ENCODE peak calls at places on chromosomes 16 and 17, in ten cellular contexts. One of them, this sample, is unnamed.

GRCh38 chr16:26177438-26177837 is 485.7 kb downstream of the HS3ST4 start:
- DNase-seq in PC-3: no peak
- DNase-seq in MCF 10A: no peak
- DNase-seq in HFFc6: no peak
- DNase-seq in GM13976: no peak
- DNase-seq in upper lobe of right lung: no peak
- DNase-seq in IMR-90: no peak
- DNase-seq in sigmoid colon: no peak
- DNase-seq in omental fat pad: no peak
- DNase-seq in GM12878: no peak
- DNase-seq in this sample: no peak

GRCh38 chr16:78448658-78449327 is 349.3 kb downstream of the WWOX start:
- DNase-seq in GM13976: no peak
- DNase-seq in upper lobe of right lung: no peak
- DNase-seq in PC-3: no peak
- DNase-seq in omental fat pad: no peak
- DNase-seq in MCF 10A: no peak
- DNase-seq in IMR-90: no peak
- DNase-seq in GM12878: no peak
- DNase-seq in sigmoid colon: no peak
- DNase-seq in HFFc6: no peak
- DNase-seq in this sample: no peak

GRCh38 chr17:79808763-79809529 is 12.1 kb upstream of the CBX8 start:
- DNase-seq in MCF 10A: peak
- DNase-seq in GM13976: no peak
- DNase-seq in upper lobe of right lung: no peak
- DNase-seq in HFFc6: no peak
- DNase-seq in GM12878: no peak
- DNase-seq in sigmoid colon: no peak
- DNase-seq in IMR-90: no peak
- DNase-seq in PC-3: peak
- DNase-seq in omental fat pad: no peak
- DNase-seq in this sample: no peak

GRCh38 chr16:13873835-13874438 is 46.0 kb upstream of the ERCC4 start:
- DNase-seq in upper lobe of right lung: no peak
- DNase-seq in MCF 10A: peak
- DNase-seq in sigmoid colon: no peak
- DNase-seq in GM12878: no peak
- DNase-seq in HFFc6: no peak
- DNase-seq in GM13976: no peak
- DNase-seq in IMR-90: peak
- DNase-seq in omental fat pad: no peak
- DNase-seq in PC-3: peak
- DNase-seq in this sample: no peak

GRCh38 chr16:79887541-79888540 is 287.3 kb upstream of the MAF start:
- DNase-seq in HFFc6: no peak
- DNase-seq in GM12878: no peak
- DNase-seq in MCF 10A: no peak
- DNase-seq in upper lobe of right lung: no peak
- DNase-seq in PC-3: no peak
- DNase-seq in IMR-90: no peak
- DNase-seq in GM13976: no peak
- DNase-seq in sigmoid colon: no peak
- DNase-seq in omental fat pad: no peak
- DNase-seq in this sample: no peak

GRCh38 chr17:81541123-81541522 is 11.0 kb downstream of the FAAP100 start:
- DNase-seq in PC-3: no peak
- DNase-seq in GM13976: no peak
- DNase-seq in GM12878: no peak
- DNase-seq in HFFc6: no peak
- DNase-seq in MCF 10A: no peak
- DNase-seq in sigmoid colon: no peak
- DNase-seq in IMR-90: no peak
- DNase-seq in upper lobe of right lung: no peak
- DNase-seq in omental fat pad: no peak
- DNase-seq in this sample: no peak

GRCh38 chr17:7969434-7969833 is 33.0 kb upstream of the GUCY2D start:
- DNase-seq in IMR-90: no peak
- DNase-seq in HFFc6: no peak
- DNase-seq in GM12878: no peak
- DNase-seq in PC-3: no peak
- DNase-seq in MCF 10A: peak
- DNase-seq in upper lobe of right lung: no peak
- DNase-seq in sigmoid colon: peak
- DNase-seq in omental fat pad: no peak
- DNase-seq in GM13976: no peak
- DNase-seq in this sample: no peak

GRCh38 chr16:53952215-53953208 is 248.6 kb downstream of the FTO start:
- DNase-seq in GM12878: no peak
- DNase-seq in HFFc6: no peak
- DNase-seq in omental fat pad: no peak
- DNase-seq in MCF 10A: peak
- DNase-seq in IMR-90: peak
- DNase-seq in upper lobe of right lung: no peak
- DNase-seq in PC-3: no peak
- DNase-seq in sigmoid colon: no peak
- DNase-seq in GM13976: no peak
- DNase-seq in this sample: no peak

GRCh38 chr16:70396209-70396904 is 42.5 kb downstream of the ST3GAL2 start:
- DNase-seq in upper lobe of right lung: no peak
- DNase-seq in omental fat pad: no peak
- DNase-seq in sigmoid colon: no peak
- DNase-seq in MCF 10A: no peak
- DNase-seq in HFFc6: peak
- DNase-seq in IMR-90: peak
- DNase-seq in GM12878: no peak
- DNase-seq in PC-3: no peak
- DNase-seq in GM13976: no peak
- DNase-seq in this sample: no peak

GRCh38 chr16:85699628-85700027 is 10.9 kb upstream of the GINS2 start:
- DNase-seq in PC-3: no peak
- DNase-seq in omental fat pad: no peak
- DNase-seq in sigmoid colon: no peak
- DNase-seq in upper lobe of right lung: no peak
- DNase-seq in HFFc6: peak
- DNase-seq in GM13976: no peak
- DNase-seq in IMR-90: peak
- DNase-seq in MCF 10A: peak
- DNase-seq in GM12878: no peak
- DNase-seq in this sample: no peak

GRCh38 chr17:65324977-65325376 is 187.8 kb downstream of the RGS9 start:
- DNase-seq in IMR-90: no peak
- DNase-seq in omental fat pad: no peak
- DNase-seq in PC-3: no peak
- DNase-seq in sigmoid colon: peak
- DNase-seq in HFFc6: no peak
- DNase-seq in GM12878: no peak
- DNase-seq in upper lobe of right lung: no peak
- DNase-seq in GM13976: no peak
- DNase-seq in MCF 10A: no peak
- DNase-seq in this sample: no peak

DNA sequence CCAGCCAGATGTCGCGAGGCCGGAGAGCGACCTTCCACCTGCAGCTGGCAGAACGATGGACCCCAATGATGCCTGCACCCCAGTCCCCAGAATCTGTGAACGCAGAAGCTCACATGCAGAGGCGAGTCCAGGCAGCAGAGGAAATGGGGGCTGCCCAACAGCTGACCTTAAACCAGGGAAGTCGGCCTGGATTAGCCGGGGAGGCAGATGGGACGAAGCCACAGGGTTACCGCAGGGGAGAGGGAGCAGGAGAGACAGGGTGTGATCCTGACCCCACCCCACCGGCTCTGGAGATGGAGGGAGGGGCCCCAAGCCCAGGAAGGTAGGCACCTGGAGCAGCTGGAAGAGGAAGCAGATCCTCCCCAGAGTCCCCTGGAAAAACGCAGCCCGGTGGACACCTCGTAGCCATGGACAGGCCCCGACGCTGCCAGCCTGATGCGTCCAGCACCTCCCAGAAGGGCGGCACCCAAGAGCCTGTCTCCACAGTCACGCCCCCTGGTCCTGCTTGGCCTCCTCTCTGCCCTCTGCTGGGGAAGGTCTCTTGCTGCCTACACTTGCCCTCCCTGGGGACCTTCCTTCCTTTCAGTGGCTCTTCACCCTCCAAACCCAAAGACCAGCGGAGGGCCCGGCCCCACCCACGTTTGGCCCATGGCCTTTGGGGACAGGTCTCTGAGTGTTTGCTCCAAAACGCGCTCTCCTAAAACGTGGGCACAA is 37.3 kb downstream of the PIEZO1 start:
- DNase-seq in MCF 10A: peak
- DNase-seq in omental fat pad: no peak
- DNase-seq in HFFc6: no peak
- DNase-seq in GM12878: no peak
- DNase-seq in IMR-90: no peak
- DNase-seq in PC-3: peak
- DNase-seq in GM13976: peak
- DNase-seq in sigmoid colon: no peak
- DNase-seq in upper lobe of right lung: no peak
- DNase-seq in this sample: no peak
- TF ChIP-seq CTCF in MCF 10A: peak
- TF ChIP-seq CTCF in omental fat pad: no peak
- TF ChIP-seq CTCF in HFFc6: peak
- TF ChIP-seq CTCF in GM12878: peak
- TF ChIP-seq CTCF in IMR-90: peak
- TF ChIP-seq CTCF in PC-3: peak
- TF ChIP-seq CTCF in GM13976: peak
- TF ChIP-seq CTCF in sigmoid colon: no peak
- TF ChIP-seq CTCF in upper lobe of right lung: peak
- TF ChIP-seq CTCF in this sample: peak

GRCh38 chr16:1941162-1941923 is 1.7 kb downstream of the MSRB1 start:
- DNase-seq in GM12878: no peak
- DNase-seq in MCF 10A: no peak
- DNase-seq in PC-3: no peak
- DNase-seq in sigmoid colon: no peak
- DNase-seq in GM13976: no peak
- DNase-seq in omental fat pad: no peak
- DNase-seq in HFFc6: no peak
- DNase-seq in upper lobe of right lung: no peak
- DNase-seq in IMR-90: no peak
- DNase-seq in this sample: no peak
- TF ChIP-seq CTCF in GM12878: no peak
- TF ChIP-seq CTCF in MCF 10A: no peak
- TF ChIP-seq CTCF in PC-3: peak
- TF ChIP-seq CTCF in sigmoid colon: no peak
- TF ChIP-seq CTCF in GM13976: no peak
- TF ChIP-seq CTCF in omental fat pad: no peak
- TF ChIP-seq CTCF in HFFc6: peak
- TF ChIP-seq CTCF in upper lobe of right lung: no peak
- TF ChIP-seq CTCF in IMR-90: peak
- TF ChIP-seq CTCF in this sample: no peak

GRCh38 chr16:69108905-69109252 is 3.4 kb downstream of the HAS3 start:
- DNase-seq in sigmoid colon: no peak
- DNase-seq in PC-3: no peak
- DNase-seq in IMR-90: no peak
- DNase-seq in MCF 10A: no peak
- DNase-seq in GM13976: no peak
- DNase-seq in upper lobe of right lung: peak
- DNase-seq in GM12878: no peak
- DNase-seq in omental fat pad: no peak
- DNase-seq in HFFc6: no peak
- DNase-seq in this sample: peak

GRCh38 chr16:69107311-69107962 is 2.0 kb downstream of the HAS3 start:
- DNase-seq in sigmoid colon: no peak
- DNase-seq in upper lobe of right lung: peak
- DNase-seq in MCF 10A: no peak
- DNase-seq in GM13976: no peak
- DNase-seq in IMR-90: no peak
- DNase-seq in PC-3: peak
- DNase-seq in GM12878: no peak
- DNase-seq in omental fat pad: no peak
- DNase-seq in HFFc6: no peak
- DNase-seq in this sample: no peak

GRCh38 chr16:69108069-69108904 is 2.8 kb downstream of the HAS3 start:
- DNase-seq in omental fat pad: no peak
- DNase-seq in GM12878: no peak
- DNase-seq in PC-3: peak
- DNase-seq in upper lobe of right lung: peak
- DNase-seq in IMR-90: no peak
- DNase-seq in MCF 10A: no peak
- DNase-seq in sigmoid colon: no peak
- DNase-seq in GM13976: no peak
- DNase-seq in HFFc6: no peak
- DNase-seq in this sample: peak

GRCh38 chr16:69106491-69107291 is 1.2 kb downstream of the HAS3 start:
- DNase-seq in omental fat pad: no peak
- DNase-seq in sigmoid colon: no peak
- DNase-seq in HFFc6: no peak
- DNase-seq in upper lobe of right lung: no peak
- DNase-seq in IMR-90: no peak
- DNase-seq in PC-3: no peak
- DNase-seq in GM12878: no peak
- DNase-seq in MCF 10A: peak
- DNase-seq in GM13976: peak
- DNase-seq in this sample: peak

DNA sequence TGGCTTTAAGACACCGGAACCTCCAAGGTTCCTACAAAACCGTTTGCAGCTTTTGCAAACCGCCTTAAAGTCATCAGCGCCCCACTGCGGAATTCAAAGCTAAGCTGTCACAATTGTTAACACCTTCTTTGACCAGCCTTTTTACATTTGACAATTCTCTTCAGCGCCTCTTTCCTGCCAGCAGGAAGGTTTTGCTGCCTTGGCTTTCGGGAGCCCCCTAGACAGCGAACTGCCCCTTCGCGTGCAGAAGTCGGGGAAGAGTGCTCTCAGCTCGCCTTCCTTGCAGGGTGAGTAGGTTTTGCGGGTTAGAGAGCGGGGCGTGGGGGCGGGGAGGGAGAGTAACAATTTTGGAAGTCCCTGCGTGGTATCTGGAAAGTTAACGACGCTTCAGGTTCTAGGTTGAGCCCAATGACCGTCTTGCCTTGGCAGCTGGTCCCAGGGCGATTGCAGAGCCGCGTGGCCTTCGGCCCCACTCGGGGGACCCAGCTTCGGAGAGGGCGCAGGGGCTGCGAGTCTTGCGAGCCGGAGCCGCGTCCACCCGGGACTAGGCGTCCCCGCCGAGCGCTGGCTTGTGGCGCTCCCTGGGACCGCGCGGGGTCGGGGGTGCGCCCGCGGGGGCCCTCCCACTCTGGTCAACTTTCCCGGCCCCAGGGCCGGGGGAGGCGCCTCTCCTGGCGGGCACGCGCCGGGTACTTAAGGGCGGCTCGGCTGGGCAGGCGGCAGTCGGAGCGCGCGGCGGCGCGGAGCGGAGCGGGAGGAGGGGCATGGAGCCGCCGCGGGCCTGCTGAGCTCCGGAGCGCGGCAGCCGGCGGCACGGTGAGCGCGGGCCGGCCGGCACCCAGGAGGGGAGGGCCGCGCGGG is at the start of gene HAS3:
- DNase-seq in IMR-90: peak
- DNase-seq in sigmoid colon: no peak
- DNase-seq in upper lobe of right lung: peak
- DNase-seq in GM13976: peak
- DNase-seq in GM12878: no peak
- DNase-seq in MCF 10A: peak
- DNase-seq in HFFc6: peak
- DNase-seq in PC-3: peak
- DNase-seq in omental fat pad: no peak
- DNase-seq in this sample: peak
- TF ChIP-seq CTCF in IMR-90: peak
- TF ChIP-seq CTCF in sigmoid colon: no peak
- TF ChIP-seq CTCF in upper lobe of right lung: peak
- TF ChIP-seq CTCF in GM13976: no peak
- TF ChIP-seq CTCF in GM12878: peak
- TF ChIP-seq CTCF in MCF 10A: peak
- TF ChIP-seq CTCF in HFFc6: peak
- TF ChIP-seq CTCF in PC-3: peak
- TF ChIP-seq CTCF in omental fat pad: no peak
- TF ChIP-seq CTCF in this sample: peak

GRCh38 chr17:781920-782731 is at the start of the genes GLOD4 and MRM3:
- DNase-seq in GM13976: peak
- DNase-seq in IMR-90: peak
- DNase-seq in MCF 10A: peak
- DNase-seq in PC-3: peak
- DNase-seq in omental fat pad: peak
- DNase-seq in GM12878: peak
- DNase-seq in sigmoid colon: peak
- DNase-seq in upper lobe of right lung: peak
- DNase-seq in HFFc6: peak
- DNase-seq in this sample: no peak
- TF ChIP-seq CTCF in GM13976: no peak
- TF ChIP-seq CTCF in IMR-90: no peak
- TF ChIP-seq CTCF in MCF 10A: no peak
- TF ChIP-seq CTCF in PC-3: no peak
- TF ChIP-seq CTCF in omental fat pad: no peak
- TF ChIP-seq CTCF in GM12878: no peak
- TF ChIP-seq CTCF in sigmoid colon: no peak
- TF ChIP-seq CTCF in upper lobe of right lung: peak
- TF ChIP-seq CTCF in HFFc6: peak
- TF ChIP-seq CTCF in this sample: peak